ENCODE peak calls at places on chromosomes 13 and 19, in six cellular contexts. H, M, Y, Z, V and C are unnamed samples.
A peak's percentile ranks its signal among the peaks of the same experiment; 100 is the strongest.

GRCh38 chr13:61142506-61142905 is 273.1 kb downstream of the PCDH20 start:
- DNase-seq in V (no peak), Z (no peak), M (no peak), H (no peak), Y (no peak), C (no peak)

GRCh38 chr19:10975374-10976036 is 14.7 kb downstream of the SMARCA4 start:
- DNase-seq in H (no peak), V (peak; percentile 77), Z (no peak), Y (peak; percentile 62), M (peak; percentile 79), C (peak; percentile 74)

GRCh38 chr19:55340784-55341147 is 1.1 kb downstream of the KMT5C start:
- DNase-seq in H (no peak), Z (peak; percentile 16), Y (no peak), V (no peak), M (no peak), C (no peak)

GRCh38 chr13:50323440-50324070 is 308.3 kb downstream of the KCNRG start:
- DNase-seq in V (peak; percentile 80), Y (no peak), M (no peak), H (no peak), Z (no peak), C (peak; percentile 99)

GRCh38 chr19:35518313-35518712 is 4.9 kb upstream of the DMKN start:
- DNase-seq in Z (no peak), Y (no peak), M (no peak), H (no peak), V (peak; percentile 98), C (peak; percentile 98)

GRCh38 chr19:49422407-49423277 is 599 bp downstream of the PTH2 start:
- DNase-seq in V (peak; percentile 26), M (no peak), Y (no peak), Z (peak; percentile 80), H (no peak), C (peak; percentile 39)

GRCh38 chr19:11797491-11797890 is 832 bp upstream of the ZNF491 start:
- DNase-seq in M (peak; percentile 86), V (peak; percentile 91), Z (peak; percentile 89), Y (peak; percentile 91), H (peak; percentile 79), C (peak; percentile 90)

GRCh38 chr19:49497790-49498106 is 1.5 kb downstream of the RPS11 start:
- DNase-seq in H (no peak), V (no peak), M (peak; percentile 54), Z (no peak), Y (no peak), C (no peak)

GRCh38 chr13:108957369-108958012 is 328.1 kb downstream of the MYO16 start:
- DNase-seq in Z (no peak), Y (no peak), H (no peak), V (peak; percentile 82), M (no peak), C (peak; percentile 93)

GRCh38 chr13:51397262-51397933 is 55.4 kb downstream of the INTS6 start:
- DNase-seq in H (no peak), V (peak; percentile 71), Y (no peak), Z (peak; percentile 9), M (no peak), C (peak; percentile 73)

GRCh38 chr19:49889687-49890348 is 6.9 kb downstream of the IL4I1 start:
- DNase-seq in V (peak; percentile 82), H (peak; percentile 79), Y (peak; percentile 69), Z (no peak), M (peak; percentile 79), C (peak; percentile 74)

GRCh38 chr19:11513946-11514345 is 8.3 kb upstream of the ZNF653 start:
- DNase-seq in H (no peak), Z (no peak), Y (no peak), V (no peak), M (no peak), C (no peak)

GRCh38 chr13:36847541-36848045 is 28.6 kb downstream of the RFXAP start:
- DNase-seq in Y (no peak), H (no peak), V (no peak), M (no peak), Z (no peak), C (no peak)

GRCh38 chr19:45451181-45451849 is 16.5 kb upstream of the FOSB start:
- DNase-seq in V (peak; percentile 62), M (no peak), Y (no peak), H (no peak), Z (peak; percentile 30), C (peak; percentile 75)

GRCh38 chr19:18590273-18591272 is 2.0 kb downstream of the REX1BD start:
- DNase-seq in Y (no peak), Z (no peak), V (peak; percentile 61), H (peak; percentile 90), M (peak; percentile 67), C (peak; percentile 73)

GRCh38 chr19:18588611-18589379 is at the start of gene REX1BD:
- DNase-seq in Y (peak; percentile 88), V (peak; percentile 77), Z (peak; percentile 94), H (peak; percentile 86), M (peak; percentile 85), C (peak; percentile 65)

GRCh38 chr19:18587561-18587960 is 1.0 kb upstream of the REX1BD start:
- DNase-seq in Z (no peak), Y (no peak), H (no peak), V (no peak), M (no peak), C (no peak)

GRCh38 chr19:18587962-18588610 is 512 bp upstream of the REX1BD start:
- DNase-seq in Y (no peak), H (no peak), M (no peak), Z (peak; percentile 49), V (no peak), C (no peak)

GRCh38 chr19:18589380-18590272 is 1.0 kb downstream of the REX1BD start:
- DNase-seq in H (peak; percentile 65), V (peak; percentile 66), Z (peak; percentile 85), Y (peak; percentile 63), M (peak; percentile 66), C (peak; percentile 57)
- TF ChIP-seq CTCF in H (no peak), V (no peak), Z (no peak), Y (no peak), M (peak; percentile 30), C (no peak)

GRCh38 chr19:7932276-7932929 is 6.5 kb upstream of the CTXN1 start:
- DNase-seq in Z (no peak), V (no peak), Y (no peak), M (no peak), H (no peak), C (no peak)

GRCh38 chr19:7932930-7933300 is 7.0 kb upstream of the CTXN1 start:
- DNase-seq in Z (no peak), M (no peak), Y (no peak), H (no peak), V (no peak), C (no peak)

GRCh38 chr19:7934766-7935165 is 8.7 kb downstream of the TIMM44 start:
- DNase-seq in H (no peak), Z (no peak), V (no peak), M (no peak), Y (no peak), C (no peak)

GRCh38 chr19:7933828-7934725 is 8.1 kb upstream of the CTXN1 start:
- DNase-seq in Y (no peak), M (no peak), V (no peak), Z (no peak), H (no peak), C (no peak)

DNA sequence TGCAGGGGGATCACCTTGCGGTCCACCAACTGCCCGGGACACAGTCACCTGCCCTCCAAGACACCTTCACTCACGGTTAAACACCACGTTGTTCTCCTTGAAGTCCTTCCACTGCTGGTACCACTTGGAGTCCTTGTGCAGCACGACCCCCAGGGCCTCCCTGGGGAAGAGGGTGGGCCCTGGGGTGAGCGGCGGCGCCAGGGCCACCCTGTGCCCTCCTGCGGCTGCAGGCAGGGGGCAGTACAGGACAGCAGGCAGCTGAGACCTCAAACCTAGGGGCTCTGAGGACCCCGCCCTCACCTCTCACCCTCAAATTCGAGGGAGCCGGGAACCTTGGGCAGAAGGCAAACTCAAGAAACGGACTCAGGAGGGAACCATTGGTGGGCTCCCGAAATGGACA is 7.5 kb upstream of the CTXN1 start:
- DNase-seq in M (no peak), Y (no peak), V (no peak), Z (no peak), H (no peak), C (no peak)
- TF ChIP-seq CTCF in M (no peak), Y (no peak), V (peak; percentile 21), Z (peak; percentile 57), H (no peak), C (peak; percentile 25)

DNA sequence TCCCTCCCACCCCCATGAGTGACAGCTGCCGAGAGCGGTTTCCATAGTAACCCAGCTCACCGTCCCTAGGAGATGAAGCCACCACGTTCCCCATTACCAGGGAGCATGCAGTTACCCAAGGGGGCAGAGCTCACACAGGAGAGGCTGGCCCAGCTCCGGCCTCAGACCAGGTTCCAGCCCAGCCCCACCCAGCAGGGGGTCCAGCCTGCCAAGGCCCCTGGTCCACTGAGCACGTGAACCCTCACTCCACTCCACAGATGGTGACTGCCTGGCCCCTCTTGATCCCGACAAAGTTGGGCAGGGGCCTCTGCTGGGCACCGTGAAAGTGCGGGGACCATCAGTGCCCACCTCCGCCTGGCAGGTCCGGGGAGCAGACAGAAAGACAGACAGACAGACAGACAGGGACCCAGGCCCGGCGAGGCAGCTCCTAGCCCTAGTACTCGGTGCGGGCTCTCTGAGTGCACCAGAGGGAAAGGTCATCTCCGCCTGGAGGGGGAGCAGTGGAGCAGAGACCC is 50.7 kb downstream of the CELF5 start:
- DNase-seq in M (no peak), H (no peak), V (no peak), Z (peak; percentile 27), Y (no peak), C (no peak)
- TF ChIP-seq CTCF in M (no peak), H (no peak), V (peak; percentile 42), Z (peak; percentile 63), Y (no peak), C (peak; percentile 39)

GRCh38 chr13:77016241-77016812 is 10.6 kb downstream of the FBXL3 start:
- DNase-seq in Y (no peak), M (no peak), H (no peak), V (no peak), Z (no peak), C (no peak)

GRCh38 chr13:77014906-77015685 is 11.9 kb downstream of the FBXL3 start:
- DNase-seq in V (no peak), Z (no peak), Y (no peak), M (no peak), H (no peak), C (no peak)

GRCh38 chr13:77013853-77014542 is 13.0 kb downstream of the FBXL3 start:
- DNase-seq in H (no peak), Y (no peak), V (no peak), M (no peak), Z (no peak), C (no peak)

GRCh38 chr13:77019756-77020155 is 7.2 kb downstream of the FBXL3 start:
- DNase-seq in Y (no peak), V (no peak), H (no peak), Z (no peak), M (no peak), C (no peak)

DNA sequence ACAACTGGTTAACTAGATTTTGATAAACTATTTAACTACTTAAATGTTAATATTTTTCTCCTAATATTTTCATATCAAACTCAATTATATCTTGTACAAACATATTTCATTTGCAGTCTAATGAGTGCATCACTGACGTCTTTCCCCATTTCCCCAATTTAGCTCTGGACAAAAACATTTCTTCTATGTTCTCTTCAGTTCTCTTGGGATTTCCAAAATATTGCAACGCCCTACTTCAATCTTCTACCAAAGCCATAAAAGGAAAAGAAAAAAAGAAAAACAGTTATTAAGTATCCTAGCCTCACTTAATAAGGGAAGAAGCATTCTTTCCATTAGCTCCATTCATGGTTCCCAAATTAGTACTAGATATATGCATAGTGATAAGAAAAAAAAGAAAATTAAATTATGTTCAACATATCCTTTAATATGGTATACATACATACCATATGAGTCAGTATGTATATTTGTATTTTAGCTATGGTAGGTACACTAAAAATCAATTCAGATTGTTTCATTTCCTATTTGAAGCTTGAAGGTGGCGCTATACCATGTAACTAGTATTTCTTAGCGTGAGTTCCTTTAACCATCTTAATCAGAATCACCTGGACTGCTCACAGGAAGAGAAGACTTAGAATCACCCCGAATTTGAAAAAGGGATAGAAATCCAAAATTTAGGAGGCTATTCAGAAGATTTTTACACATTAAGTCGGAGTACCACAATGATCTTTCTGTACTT is 9.9 kb downstream of the FBXL3 start:
- DNase-seq in M (no peak), V (no peak), H (no peak), Z (no peak), Y (no peak), C (no peak)
- TF ChIP-seq CTCF in M (no peak), V (no peak), H (no peak), Z (no peak), Y (no peak), C (no peak)